ENCODE peak calls at places on chromosome 7, in six cellular contexts. A is neural crest cell, F is Ammon's horn, R is HFFc6, K is NCI-H460, X is hypothalamus. M is an unnamed sample.

GRCh38 chr7:14048889-14049288 is 59.4 kb upstream of the ETV1 start:
- DNase-seq in R (no peak), K (no peak), X (no peak), F (no peak), A (no peak), M (no peak)

GRCh38 chr7:96088579-96088978 is 233.3 kb downstream of the SLC25A13 start:
- DNase-seq in X (no peak), R (no peak), A (no peak), F (no peak), K (peak), M (no peak)

GRCh38 chr7:12884033-12884432 is 196.6 kb downstream of the ARL4A start:
- DNase-seq in R (no peak), K (no peak), A (no peak), X (no peak), F (no peak), M (no peak)

GRCh38 chr7:100626530-100627237 is 14.3 kb downstream of the MOSPD3 start:
- DNase-seq in F (peak), A (peak), X (peak), R (peak), K (peak), M (peak)

GRCh38 chr7:108684629-108685028 is 115.0 kb downstream of the DNAJB9 start:
- DNase-seq in F (no peak), A (no peak), R (no peak), K (no peak), X (no peak), M (no peak)

GRCh38 chr7:2105280-2105679 is 127.5 kb downstream of the MAD1L1 start:
- DNase-seq in R (no peak), K (no peak), X (no peak), A (no peak), F (no peak), M (no peak)

GRCh38 chr7:47428052-47428779 is 153.7 kb downstream of the TNS3 start:
- DNase-seq in A (no peak), X (no peak), R (no peak), K (no peak), F (no peak), M (no peak)

GRCh38 chr7:71984348-71984747 is 427.8 kb downstream of the CALN1 start:
- DNase-seq in R (no peak), X (no peak), K (no peak), F (no peak), A (no peak), M (no peak)

GRCh38 chr7:1064581-1064980 is 20.2 kb downstream of the GPR146 start:
- DNase-seq in A (no peak), X (no peak), R (no peak), K (no peak), F (no peak), M (no peak)

GRCh38 chr7:105621617-105622016 is 40.3 kb upstream of the EFCAB10 start:
- DNase-seq in X (no peak), K (no peak), A (no peak), F (peak), R (peak), M (no peak)

GRCh38 chr7:42202601-42203000 is 34.4 kb downstream of the GLI3 start:
- DNase-seq in R (no peak), K (no peak), F (no peak), A (no peak), X (no peak), M (no peak)

GRCh38 chr7:158261362-158262235 is 326.0 kb downstream of the PTPRN2 start:
- DNase-seq in F (no peak), X (no peak), R (no peak), A (no peak), K (no peak), M (no peak)

M was measured in HEK293T.